ENCODE peak calls at places on chromosomes 6 and 20, in ten cellular contexts. One of them, this sample, is unnamed. For H3K36me3, the result is how much of the 10 kb centered on the place peaks cover.

GRCh38 chr6:5998741-5999687 is 7.7 kb downstream of the NRN1 start:
- DNase-seq in hepatocyte: no peak
- DNase-seq in heart left ventricle: peak
- DNase-seq in lower lobe of right lung: no peak
- DNase-seq in endothelial cell of umbilical vein: no peak
- DNase-seq in uterus: no peak
- DNase-seq in cardiac muscle cell: no peak
- DNase-seq in CD8-positive, alpha-beta T cell: no peak
- DNase-seq in endodermal cell: peak
- DNase-seq in thoracic aorta: no peak
- DNase-seq in this sample: peak

GRCh38 chr20:48769111-48769879 is 58.5 kb downstream of the PREX1 start:
- DNase-seq in hepatocyte: no peak
- DNase-seq in CD8-positive, alpha-beta T cell: peak
- DNase-seq in cardiac muscle cell: peak
- DNase-seq in endothelial cell of umbilical vein: no peak
- DNase-seq in thoracic aorta: no peak
- DNase-seq in endodermal cell: no peak
- DNase-seq in lower lobe of right lung: peak
- DNase-seq in heart left ventricle: no peak
- DNase-seq in uterus: no peak
- DNase-seq in this sample: peak

GRCh38 chr6:84350397-84350796 is 123.0 kb upstream of the CEP162 start:
- DNase-seq in endodermal cell: no peak
- DNase-seq in hepatocyte: peak
- DNase-seq in heart left ventricle: no peak
- DNase-seq in endothelial cell of umbilical vein: no peak
- DNase-seq in cardiac muscle cell: no peak
- DNase-seq in thoracic aorta: no peak
- DNase-seq in CD8-positive, alpha-beta T cell: no peak
- DNase-seq in uterus: no peak
- DNase-seq in lower lobe of right lung: no peak
- DNase-seq in this sample: no peak

GRCh38 chr20:35003211-35004031 is 47.8 kb downstream of the MYH7B start:
- DNase-seq in endodermal cell: peak
- DNase-seq in cardiac muscle cell: no peak
- DNase-seq in heart left ventricle: peak
- DNase-seq in uterus: no peak
- DNase-seq in CD8-positive, alpha-beta T cell: no peak
- DNase-seq in thoracic aorta: no peak
- DNase-seq in endothelial cell of umbilical vein: no peak
- DNase-seq in lower lobe of right lung: peak
- DNase-seq in hepatocyte: no peak
- DNase-seq in this sample: peak

GRCh38 chr6:127893541-127893940 is 7.3 kb downstream of the THEMIS start:
- DNase-seq in uterus: no peak
- DNase-seq in cardiac muscle cell: no peak
- DNase-seq in hepatocyte: no peak
- DNase-seq in CD8-positive, alpha-beta T cell: no peak
- DNase-seq in heart left ventricle: no peak
- DNase-seq in endodermal cell: no peak
- DNase-seq in lower lobe of right lung: no peak
- DNase-seq in endothelial cell of umbilical vein: no peak
- DNase-seq in thoracic aorta: no peak
- DNase-seq in this sample: no peak

GRCh38 chr6:43749461-43749860 is 20.6 kb upstream of the VEGFA start:
- DNase-seq in endothelial cell of umbilical vein: no peak
- DNase-seq in endodermal cell: peak
- DNase-seq in heart left ventricle: no peak
- DNase-seq in lower lobe of right lung: no peak
- DNase-seq in hepatocyte: no peak
- DNase-seq in cardiac muscle cell: no peak
- DNase-seq in thoracic aorta: no peak
- DNase-seq in CD8-positive, alpha-beta T cell: no peak
- DNase-seq in uterus: no peak
- DNase-seq in this sample: no peak

GRCh38 chr6:15020114-15020770 is 225.6 kb upstream of the JARID2 start:
- DNase-seq in heart left ventricle: no peak
- DNase-seq in CD8-positive, alpha-beta T cell: no peak
- DNase-seq in hepatocyte: no peak
- DNase-seq in lower lobe of right lung: no peak
- DNase-seq in cardiac muscle cell: no peak
- DNase-seq in endothelial cell of umbilical vein: no peak
- DNase-seq in thoracic aorta: no peak
- DNase-seq in endodermal cell: no peak
- DNase-seq in uterus: no peak
- DNase-seq in this sample: no peak

GRCh38 chr20:59207742-59208357 is 44.2 kb downstream of the ZNF831 start:
- DNase-seq in endodermal cell: peak
- DNase-seq in heart left ventricle: peak
- DNase-seq in hepatocyte: peak
- DNase-seq in cardiac muscle cell: peak
- DNase-seq in uterus: no peak
- DNase-seq in CD8-positive, alpha-beta T cell: peak
- DNase-seq in lower lobe of right lung: peak
- DNase-seq in endothelial cell of umbilical vein: peak
- DNase-seq in thoracic aorta: no peak
- DNase-seq in this sample: peak

GRCh38 chr6:96990462-96990861 is 65.9 kb downstream of the KLHL32 start:
- DNase-seq in hepatocyte: no peak
- DNase-seq in thoracic aorta: no peak
- DNase-seq in uterus: no peak
- DNase-seq in CD8-positive, alpha-beta T cell: no peak
- DNase-seq in cardiac muscle cell: no peak
- DNase-seq in endodermal cell: no peak
- DNase-seq in endothelial cell of umbilical vein: no peak
- DNase-seq in heart left ventricle: no peak
- DNase-seq in lower lobe of right lung: no peak
- DNase-seq in this sample: no peak

GRCh38 chr20:17654649-17655285 is 27.3 kb downstream of the RRBP1 start:
- DNase-seq in endodermal cell: peak
- DNase-seq in endothelial cell of umbilical vein: peak
- DNase-seq in CD8-positive, alpha-beta T cell: no peak
- DNase-seq in lower lobe of right lung: no peak
- DNase-seq in heart left ventricle: no peak
- DNase-seq in thoracic aorta: no peak
- DNase-seq in cardiac muscle cell: peak
- DNase-seq in uterus: peak
- DNase-seq in hepatocyte: peak
- DNase-seq in this sample: no peak

GRCh38 chr6:22470454-22471368 is 98.7 kb upstream of the HDGFL1 start:
- DNase-seq in thoracic aorta: peak
- DNase-seq in endodermal cell: peak
- DNase-seq in hepatocyte: peak
- DNase-seq in CD8-positive, alpha-beta T cell: no peak
- DNase-seq in heart left ventricle: peak
- DNase-seq in endothelial cell of umbilical vein: peak
- DNase-seq in lower lobe of right lung: peak
- DNase-seq in uterus: peak
- DNase-seq in cardiac muscle cell: peak
- DNase-seq in this sample: peak
- TF ChIP-seq CTCF in thoracic aorta: no peak
- TF ChIP-seq CTCF in endodermal cell: peak
- TF ChIP-seq CTCF in hepatocyte: peak
- TF ChIP-seq CTCF in CD8-positive, alpha-beta T cell: no peak
- TF ChIP-seq CTCF in heart left ventricle: peak
- TF ChIP-seq CTCF in endothelial cell of umbilical vein: no peak
- TF ChIP-seq CTCF in lower lobe of right lung: peak
- TF ChIP-seq CTCF in uterus: no peak
- TF ChIP-seq CTCF in cardiac muscle cell: peak
- TF ChIP-seq CTCF in this sample: peak

GRCh38 chr6:28281288-28282064 is at the start of gene PGBD1:
- DNase-seq in cardiac muscle cell: peak
- DNase-seq in endothelial cell of umbilical vein: peak
- DNase-seq in endodermal cell: peak
- DNase-seq in lower lobe of right lung: peak
- DNase-seq in uterus: peak
- DNase-seq in thoracic aorta: peak
- DNase-seq in hepatocyte: peak
- DNase-seq in CD8-positive, alpha-beta T cell: peak
- DNase-seq in heart left ventricle: peak
- DNase-seq in this sample: peak

GRCh38 chr6:28282923-28283322 is 1.6 kb downstream of the PGBD1 start:
- DNase-seq in endodermal cell: no peak
- DNase-seq in uterus: no peak
- DNase-seq in thoracic aorta: no peak
- DNase-seq in hepatocyte: no peak
- DNase-seq in endothelial cell of umbilical vein: no peak
- DNase-seq in lower lobe of right lung: no peak
- DNase-seq in heart left ventricle: no peak
- DNase-seq in CD8-positive, alpha-beta T cell: no peak
- DNase-seq in cardiac muscle cell: no peak
- DNase-seq in this sample: no peak

GRCh38 chr6:28277746-28278145 is 3.6 kb upstream of the PGBD1 start:
- DNase-seq in heart left ventricle: no peak
- DNase-seq in thoracic aorta: no peak
- DNase-seq in CD8-positive, alpha-beta T cell: no peak
- DNase-seq in hepatocyte: no peak
- DNase-seq in uterus: no peak
- DNase-seq in endothelial cell of umbilical vein: no peak
- DNase-seq in cardiac muscle cell: no peak
- DNase-seq in endodermal cell: no peak
- DNase-seq in lower lobe of right lung: no peak
- DNase-seq in this sample: no peak

GRCh38 chr6:28274888-28275287 is 6.5 kb upstream of the PGBD1 start:
- DNase-seq in lower lobe of right lung: no peak
- DNase-seq in hepatocyte: no peak
- DNase-seq in endodermal cell: no peak
- DNase-seq in heart left ventricle: no peak
- DNase-seq in CD8-positive, alpha-beta T cell: no peak
- DNase-seq in cardiac muscle cell: no peak
- DNase-seq in uterus: no peak
- DNase-seq in thoracic aorta: no peak
- DNase-seq in endothelial cell of umbilical vein: no peak
- DNase-seq in this sample: no peak

GRCh38 chr6:28280595-28281287 is 631 bp upstream of the PGBD1 start:
- DNase-seq in thoracic aorta: no peak
- DNase-seq in endodermal cell: no peak
- DNase-seq in endothelial cell of umbilical vein: no peak
- DNase-seq in CD8-positive, alpha-beta T cell: no peak
- DNase-seq in uterus: no peak
- DNase-seq in hepatocyte: no peak
- DNase-seq in lower lobe of right lung: no peak
- DNase-seq in cardiac muscle cell: no peak
- DNase-seq in heart left ventricle: no peak
- DNase-seq in this sample: no peak
- H3K27ac ChIP-seq in thoracic aorta: no peak
- H3K27ac ChIP-seq in endodermal cell: no peak
- H3K27ac ChIP-seq in endothelial cell of umbilical vein: peak
- H3K27ac ChIP-seq in CD8-positive, alpha-beta T cell: no peak
- H3K27ac ChIP-seq in uterus: peak
- H3K27ac ChIP-seq in hepatocyte: no peak
- H3K27ac ChIP-seq in lower lobe of right lung: peak
- H3K27ac ChIP-seq in cardiac muscle cell: no peak
- H3K27ac ChIP-seq in heart left ventricle: no peak
- H3K27ac ChIP-seq in this sample: no peak

GRCh38 chr6:398558-399078 is 7.1 kb downstream of the IRF4 start:
- DNase-seq in uterus: no peak
- DNase-seq in thoracic aorta: no peak
- DNase-seq in lower lobe of right lung: no peak
- DNase-seq in cardiac muscle cell: no peak
- DNase-seq in heart left ventricle: no peak
- DNase-seq in endodermal cell: no peak
- DNase-seq in hepatocyte: no peak
- DNase-seq in CD8-positive, alpha-beta T cell: no peak
- DNase-seq in endothelial cell of umbilical vein: no peak
- DNase-seq in this sample: no peak

GRCh38 chr6:401239-401993 is 9.9 kb downstream of the IRF4 start:
- DNase-seq in thoracic aorta: no peak
- DNase-seq in cardiac muscle cell: no peak
- DNase-seq in lower lobe of right lung: no peak
- DNase-seq in hepatocyte: no peak
- DNase-seq in heart left ventricle: no peak
- DNase-seq in endothelial cell of umbilical vein: no peak
- DNase-seq in endodermal cell: no peak
- DNase-seq in CD8-positive, alpha-beta T cell: no peak
- DNase-seq in uterus: no peak
- DNase-seq in this sample: no peak

GRCh38 chr6:398065-398464 is 6.5 kb downstream of the IRF4 start:
- DNase-seq in lower lobe of right lung: no peak
- DNase-seq in CD8-positive, alpha-beta T cell: no peak
- DNase-seq in endothelial cell of umbilical vein: no peak
- DNase-seq in hepatocyte: no peak
- DNase-seq in thoracic aorta: no peak
- DNase-seq in cardiac muscle cell: no peak
- DNase-seq in uterus: no peak
- DNase-seq in endodermal cell: no peak
- DNase-seq in heart left ventricle: no peak
- DNase-seq in this sample: no peak

GRCh38 chr6:400815-401214 is 9.3 kb downstream of the IRF4 start:
- DNase-seq in endodermal cell: no peak
- DNase-seq in CD8-positive, alpha-beta T cell: no peak
- DNase-seq in lower lobe of right lung: no peak
- DNase-seq in hepatocyte: no peak
- DNase-seq in heart left ventricle: no peak
- DNase-seq in endothelial cell of umbilical vein: no peak
- DNase-seq in thoracic aorta: no peak
- DNase-seq in cardiac muscle cell: no peak
- DNase-seq in uterus: no peak
- DNase-seq in this sample: no peak

DNA sequence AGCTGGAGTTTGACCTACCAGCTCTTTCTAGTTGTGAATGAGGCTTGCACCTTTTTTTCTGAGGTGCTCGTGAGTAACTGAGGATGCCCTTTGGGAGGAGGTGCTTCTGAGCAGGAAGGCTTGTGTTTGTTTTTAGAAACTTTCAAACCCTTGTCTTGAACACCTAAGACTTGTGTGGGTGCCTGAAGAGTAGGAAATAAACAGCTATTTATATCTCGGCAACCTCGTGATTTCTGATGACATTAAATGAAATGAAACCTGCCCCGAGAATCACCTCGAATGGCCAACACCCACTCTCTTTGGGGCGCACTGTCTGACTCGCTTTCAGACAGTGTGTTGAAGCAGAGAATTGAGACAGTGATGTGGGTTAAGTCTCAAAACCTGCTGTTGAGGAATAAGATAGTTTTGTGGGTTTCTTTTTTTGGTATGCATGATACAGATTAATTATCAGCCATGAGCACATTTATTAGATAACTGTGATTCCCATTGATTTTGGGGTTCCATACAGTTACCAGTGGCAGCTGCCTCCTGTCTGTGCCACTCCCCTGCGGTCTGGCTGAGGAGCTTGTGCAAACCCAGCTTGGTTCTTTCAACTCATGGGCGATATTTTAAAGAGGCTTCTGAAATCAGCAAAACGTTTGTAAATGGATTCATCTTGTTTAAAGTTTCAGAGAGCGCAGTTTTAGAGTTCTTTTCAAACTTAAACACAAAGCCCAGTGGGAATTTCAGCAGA is 8.4 kb downstream of the IRF4 start:
- DNase-seq in uterus: no peak
- DNase-seq in endodermal cell: no peak
- DNase-seq in heart left ventricle: no peak
- DNase-seq in lower lobe of right lung: no peak
- DNase-seq in cardiac muscle cell: no peak
- DNase-seq in hepatocyte: no peak
- DNase-seq in thoracic aorta: no peak
- DNase-seq in endothelial cell of umbilical vein: no peak
- DNase-seq in CD8-positive, alpha-beta T cell: no peak
- DNase-seq in this sample: no peak
- H3K36me3 ChIP-seq in uterus: under half
- H3K36me3 ChIP-seq in endodermal cell: under half
- H3K36me3 ChIP-seq in heart left ventricle: under half
- H3K36me3 ChIP-seq in lower lobe of right lung: under half
- H3K36me3 ChIP-seq in cardiac muscle cell: under half
- H3K36me3 ChIP-seq in hepatocyte: under half
- H3K36me3 ChIP-seq in thoracic aorta: under half
- H3K36me3 ChIP-seq in endothelial cell of umbilical vein: under half
- H3K36me3 ChIP-seq in CD8-positive, alpha-beta T cell: under half
- H3K36me3 ChIP-seq in this sample: under half

GRCh38 chr6:115733426-115733825 is 327.3 kb downstream of the FRK start:
- DNase-seq in cardiac muscle cell: no peak
- DNase-seq in endothelial cell of umbilical vein: no peak
- DNase-seq in CD8-positive, alpha-beta T cell: no peak
- DNase-seq in lower lobe of right lung: no peak
- DNase-seq in hepatocyte: no peak
- DNase-seq in heart left ventricle: no peak
- DNase-seq in endodermal cell: no peak
- DNase-seq in uterus: no peak
- DNase-seq in thoracic aorta: no peak
- DNase-seq in this sample: no peak
- TF ChIP-seq CTCF in cardiac muscle cell: no peak
- TF ChIP-seq CTCF in endothelial cell of umbilical vein: no peak
- TF ChIP-seq CTCF in CD8-positive, alpha-beta T cell: no peak
- TF ChIP-seq CTCF in lower lobe of right lung: no peak
- TF ChIP-seq CTCF in hepatocyte: no peak
- TF ChIP-seq CTCF in heart left ventricle: no peak
- TF ChIP-seq CTCF in endodermal cell: no peak
- TF ChIP-seq CTCF in uterus: no peak
- TF ChIP-seq CTCF in thoracic aorta: no peak
- TF ChIP-seq CTCF in this sample: no peak